ENCODE peak calls at places on chromosomes 3 and 15, in five cellular contexts. C, V, E, W and T are unnamed samples.

GRCh38 chr15:70181626-70182255 is 84.0 kb upstream of the TLE3 start:
- DNase-seq in C (no peak), V (no peak), E (no peak), W (no peak), T (no peak)

GRCh38 chr15:39767921-39768320 is 14.7 kb downstream of the FSIP1 start:
- DNase-seq in C (no peak), V (no peak), E (no peak), W (no peak), T (no peak)

GRCh38 chr3:98893740-98894139 is 7.8 kb downstream of the DCBLD2 start:
- DNase-seq in C (no peak), V (no peak), E (no peak), W (no peak), T (peak)

GRCh38 chr3:195867631-195868335 is 40.6 kb downstream of the TNK2 start:
- DNase-seq in C (no peak), V (no peak), E (no peak), W (no peak), T (no peak)

GRCh38 chr3:37907906-37908305 is 46.2 kb downstream of the CTDSPL start:
- DNase-seq in C (no peak), V (no peak), E (no peak), W (no peak), T (no peak)

GRCh38 chr3:158920375-158920774 is 118.5 kb downstream of the MFSD1 start:
- DNase-seq in C (no peak), V (no peak), E (no peak), W (no peak), T (peak)

GRCh38 chr3:197518794-197519451 is 36.8 kb downstream of the BDH1 start:
- DNase-seq in C (no peak), V (no peak), E (no peak), W (no peak), T (no peak)

GRCh38 chr3:149581248-149581647 is 76.6 kb downstream of the WWTR1 start:
- DNase-seq in C (no peak), V (no peak), E (no peak), W (no peak), T (no peak)

GRCh38 chr3:179224584-179224983 is 26.3 kb downstream of the KCNMB3 start:
- DNase-seq in C (no peak), V (no peak), E (no peak), W (no peak), T (no peak)

GRCh38 chr3:40858364-40859115 is 333.8 kb downstream of the ZNF621 start:
- DNase-seq in C (no peak), V (no peak), E (no peak), W (no peak), T (no peak)

GRCh38 chr3:30003741-30004140 is 602.7 kb upstream of the TGFBR2 start:
- DNase-seq in C (no peak), V (no peak), E (no peak), W (no peak), T (no peak)

GRCh38 chr15:90818251-90819210 is 49.9 kb upstream of the FURIN start:
- DNase-seq in C (no peak), V (peak), E (no peak), W (no peak), T (no peak)

GRCh38 chr15:48557335-48557734 is 88.2 kb downstream of the FBN1 start:
- DNase-seq in C (no peak), V (no peak), E (no peak), W (no peak), T (no peak)

GRCh38 chr15:91975241-91975978 is 121.9 kb downstream of the SLCO3A1 start:
- DNase-seq in C (no peak), V (peak), E (no peak), W (no peak), T (no peak)

GRCh38 chr3:171804618-171805389 is 5.5 kb downstream of the PLD1 start:
- DNase-seq in C (no peak), V (no peak), E (no peak), W (no peak), T (no peak)

GRCh38 chr3:197368330-197368729 is 69.9 kb upstream of the DLG1 start:
- DNase-seq in C (no peak), V (peak), E (no peak), W (no peak), T (no peak)

GRCh38 chr15:68500363-68501317 is 68.7 kb upstream of the ITGA11 start:
- DNase-seq in C (no peak), V (no peak), E (no peak), W (no peak), T (peak)

GRCh38 chr15:33587773-33588172 is 277.0 kb downstream of the RYR3 start:
- DNase-seq in C (no peak), V (no peak), E (no peak), W (no peak), T (peak)

GRCh38 chr3:48594431-48595049 is 589 bp downstream of the COL7A1 start:
- DNase-seq in C (no peak), V (peak), E (no peak), W (no peak), T (peak)

GRCh38 chr3:147937341-147937740 is 528.2 kb downstream of the ZIC1 start:
- DNase-seq in C (no peak), V (no peak), E (no peak), W (no peak), T (no peak)

GRCh38 chr3:42501681-42502428 is 588 bp upstream of the VIPR1 start:
- DNase-seq in C (no peak), V (peak), E (peak), W (peak), T (peak)

GRCh38 chr3:146550743-146551510 is 6.5 kb upstream of the PLSCR1 start:
- DNase-seq in C (no peak), V (no peak), E (no peak), W (no peak), T (peak)

GRCh38 chr15:45734244-45734643 is 99.4 kb downstream of the SQOR start:
- DNase-seq in C (no peak), V (no peak), E (no peak), W (no peak), T (no peak)

GRCh38 chr3:147945968-147946519 is 536.9 kb downstream of the ZIC1 start:
- DNase-seq in C (no peak), V (peak), E (no peak), W (no peak), T (peak)

GRCh38 chr15:42226648-42227047 is 18.5 kb upstream of the VPS39 start:
- DNase-seq in C (no peak), V (no peak), E (no peak), W (no peak), T (no peak)

GRCh38 chr15:45993508-45993907 is 358.7 kb downstream of the SQOR start:
- DNase-seq in C (no peak), V (no peak), E (no peak), W (no peak), T (no peak)

GRCh38 chr3:193031909-193032308 is 114.3 kb upstream of the MB21D2 start:
- DNase-seq in C (no peak), V (no peak), E (no peak), W (no peak), T (no peak)

GRCh38 chr3:156918746-156919145 is 92.6 kb downstream of the LEKR1 start:
- DNase-seq in C (no peak), V (no peak), E (no peak), W (no peak), T (no peak)

GRCh38 chr3:42451546-42452230 is 41.3 kb upstream of the LYZL4 start:
- DNase-seq in C (no peak), V (no peak), E (no peak), W (no peak), T (no peak)

GRCh38 chr15:74816624-74817369 is 4.2 kb downstream of the LMAN1L start:
- DNase-seq in C (no peak), V (no peak), E (no peak), W (no peak), T (no peak)

GRCh38 chr3:25885544-25885943 is 95.7 kb downstream of the OXSM start:
- DNase-seq in C (no peak), V (peak), E (no peak), W (no peak), T (peak)

GRCh38 chr3:190601597-190601996 is 87.7 kb downstream of the IL1RAP start:
- DNase-seq in C (no peak), V (no peak), E (no peak), W (no peak), T (no peak)

GRCh38 chr3:4517643-4518042 is 24.5 kb downstream of the ITPR1 start:
- DNase-seq in C (no peak), V (no peak), E (no peak), W (no peak), T (no peak)

GRCh38 chr3:150078983-150079739 is 108.5 kb upstream of the PFN2 start:
- DNase-seq in C (no peak), V (no peak), E (no peak), W (no peak), T (peak)

GRCh38 chr15:38316311-38316710 is 63.7 kb downstream of the SPRED1 start:
- DNase-seq in C (no peak), V (no peak), E (no peak), W (no peak), T (no peak)